ENCODE peak calls at places on chromosomes 1 and 21, in eight cellular contexts. G, U, F, C, H, I, D and L are unnamed samples.

GRCh38 chr1:67642694-67643093 is 42.3 kb upstream of the GADD45A start:
- DNase-seq in G (no peak), U (no peak), F (no peak), C (no peak), H (no peak), I (no peak), D (no peak), L (no peak)

GRCh38 chr1:247054992-247055415 is 23.6 kb downstream of the ZNF670 start:
- DNase-seq in G (no peak), U (no peak), F (no peak), C (no peak), H (no peak), I (peak; percentile 41), D (peak; percentile 76), L (no peak)

GRCh38 chr1:81803423-81804103 is 2.8 kb downstream of the ADGRL2 start:
- DNase-seq in G (no peak), U (peak; percentile 67), F (no peak), C (no peak), H (no peak), I (no peak), D (no peak), L (no peak)

GRCh38 chr1:52157582-52157981 is 15.7 kb downstream of the ZFYVE9 start:
- DNase-seq in G (no peak), U (no peak), F (no peak), C (no peak), H (no peak), I (no peak), D (no peak), L (no peak)

GRCh38 chr1:41622402-41622801 is 137.9 kb upstream of the EDN2 start:
- DNase-seq in G (no peak), U (no peak), F (no peak), C (no peak), H (no peak), I (no peak), D (no peak), L (no peak)

GRCh38 chr1:14519976-14520375 is 78.5 kb upstream of the KAZN start:
- DNase-seq in G (no peak), U (no peak), F (no peak), C (no peak), H (no peak), I (no peak), D (no peak), L (no peak)

GRCh38 chr1:248892590-248892989 is 13.4 kb upstream of the PGBD2 start:
- DNase-seq in G (no peak), U (no peak), F (no peak), C (no peak), H (peak; percentile 16), I (no peak), D (peak; percentile 57), L (no peak)

GRCh38 chr1:43454270-43455011 is 710 bp upstream of the HYI start:
- DNase-seq in G (peak; percentile 85), U (peak; percentile 97), F (peak; percentile 71), C (no peak), H (peak; percentile 88), I (peak; percentile 83), D (peak; percentile 38), L (no peak)

GRCh38 chr1:9985001-9985400 is 12.0 kb upstream of the RBP7 start:
- DNase-seq in G (no peak), U (no peak), F (no peak), C (no peak), H (no peak), I (no peak), D (no peak), L (no peak)

GRCh38 chr1:36516372-36517018 is 33.8 kb upstream of the CSF3R start:
- DNase-seq in G (no peak), U (peak; percentile 86), F (peak; percentile 59), C (peak; percentile 41), H (peak; percentile 24), I (peak; percentile 67), D (peak; percentile 89), L (peak; percentile 90)

GRCh38 chr1:28190337-28190979 is 14.0 kb upstream of the PTAFR start:
- DNase-seq in G (no peak), U (no peak), F (no peak), C (no peak), H (no peak), I (no peak), D (no peak), L (no peak)

GRCh38 chr1:158203693-158204457 is 23.2 kb downstream of the CD1D start:
- DNase-seq in G (no peak), U (peak; percentile 85), F (no peak), C (peak; percentile 33), H (no peak), I (no peak), D (peak; percentile 71), L (no peak)

GRCh38 chr21:41446571-41446970 is 20.5 kb downstream of the MX1 start:
- DNase-seq in G (peak; percentile 3), U (no peak), F (no peak), C (no peak), H (no peak), I (no peak), D (no peak), L (no peak)

GRCh38 chr21:40730051-40730760 is 116.8 kb downstream of the DSCAM start:
- DNase-seq in G (no peak), U (no peak), F (no peak), C (no peak), H (no peak), I (no peak), D (no peak), L (no peak)

GRCh38 chr1:180309338-180309737 is 79.3 kb downstream of the LHX4 start:
- DNase-seq in G (no peak), U (no peak), F (no peak), C (no peak), H (no peak), I (no peak), D (no peak), L (no peak)

GRCh38 chr1:169119405-169119804 is 12.9 kb downstream of the ATP1B1 start:
- DNase-seq in G (no peak), U (no peak), F (no peak), C (no peak), H (no peak), I (no peak), D (no peak), L (no peak)

GRCh38 chr1:221827307-221827642 is 85.4 kb upstream of the DUSP10 start:
- DNase-seq in G (no peak), U (no peak), F (no peak), C (no peak), H (no peak), I (no peak), D (no peak), L (no peak)

GRCh38 chr1:114485286-114485685 is 25.7 kb downstream of the TRIM33 start:
- DNase-seq in G (no peak), U (no peak), F (no peak), C (no peak), H (no peak), I (no peak), D (no peak), L (no peak)

GRCh38 chr1:114479134-114479533 is 31.9 kb downstream of the TRIM33 start:
- DNase-seq in G (no peak), U (no peak), F (no peak), C (no peak), H (no peak), I (no peak), D (no peak), L (no peak)

DNA sequence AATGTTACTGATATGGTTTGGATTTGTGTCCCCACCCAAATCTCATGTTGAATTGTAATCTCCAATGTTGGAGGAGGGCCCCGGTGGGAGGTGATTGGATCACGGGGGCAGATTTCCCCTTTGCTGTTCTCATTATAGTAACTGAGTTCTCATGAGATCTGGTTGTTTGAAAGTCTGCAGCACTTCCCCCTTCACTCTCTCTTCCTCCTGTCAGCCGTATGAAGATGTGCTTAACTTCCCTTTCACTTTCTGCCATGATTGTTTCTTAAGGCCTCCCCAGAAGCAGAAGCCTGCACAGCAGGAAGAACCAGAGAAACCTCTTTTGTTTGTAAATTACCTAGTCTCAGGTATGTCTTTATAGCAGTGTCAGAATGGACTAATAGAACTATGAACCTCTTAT is 28.4 kb downstream of the TRIM33 start:
- DNase-seq in G (no peak), U (peak; percentile 21), F (no peak), C (no peak), H (no peak), I (no peak), D (no peak), L (peak; percentile 78)
- TF ChIP-seq POLR2AphosphoS5 in G (no peak), U (no peak), F (no peak), C (no peak), H (no peak), I (no peak), D (no peak), L (no peak)

DNA sequence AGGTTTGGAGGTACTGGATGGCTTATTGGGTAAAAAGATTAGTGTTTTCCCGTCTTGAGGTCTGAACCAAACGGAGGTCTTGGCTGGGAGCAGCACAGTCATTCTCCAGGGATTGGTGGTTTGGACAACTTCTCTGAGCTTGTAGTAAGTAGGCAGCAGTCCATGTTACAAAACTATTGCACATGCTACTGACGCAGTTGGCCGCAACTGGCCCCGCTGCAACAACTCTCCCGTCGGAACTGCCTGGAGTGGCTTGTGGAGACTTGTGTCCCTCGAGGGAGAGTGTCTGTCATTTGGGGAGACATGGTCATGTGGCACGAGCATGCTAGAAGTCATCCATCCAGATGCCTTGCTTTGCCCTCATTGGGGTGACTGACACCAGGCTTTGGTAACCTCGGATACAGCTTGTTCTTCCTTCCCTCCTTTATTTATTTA is 276.0 kb downstream of the TM2D1 start:
- DNase-seq in G (peak; percentile 93), U (no peak), F (no peak), C (no peak), H (peak; percentile 37), I (no peak), D (no peak), L (no peak)
- H3K27ac ChIP-seq in G (peak overlapping the region; percentile 79), U (no peak overlapping the region), F (peak overlapping the region; percentile 81), C (no peak overlapping the region), H (peak overlapping the region; percentile 82), I (no peak overlapping the region), D (no peak overlapping the region), L (no peak overlapping the region)

DNA sequence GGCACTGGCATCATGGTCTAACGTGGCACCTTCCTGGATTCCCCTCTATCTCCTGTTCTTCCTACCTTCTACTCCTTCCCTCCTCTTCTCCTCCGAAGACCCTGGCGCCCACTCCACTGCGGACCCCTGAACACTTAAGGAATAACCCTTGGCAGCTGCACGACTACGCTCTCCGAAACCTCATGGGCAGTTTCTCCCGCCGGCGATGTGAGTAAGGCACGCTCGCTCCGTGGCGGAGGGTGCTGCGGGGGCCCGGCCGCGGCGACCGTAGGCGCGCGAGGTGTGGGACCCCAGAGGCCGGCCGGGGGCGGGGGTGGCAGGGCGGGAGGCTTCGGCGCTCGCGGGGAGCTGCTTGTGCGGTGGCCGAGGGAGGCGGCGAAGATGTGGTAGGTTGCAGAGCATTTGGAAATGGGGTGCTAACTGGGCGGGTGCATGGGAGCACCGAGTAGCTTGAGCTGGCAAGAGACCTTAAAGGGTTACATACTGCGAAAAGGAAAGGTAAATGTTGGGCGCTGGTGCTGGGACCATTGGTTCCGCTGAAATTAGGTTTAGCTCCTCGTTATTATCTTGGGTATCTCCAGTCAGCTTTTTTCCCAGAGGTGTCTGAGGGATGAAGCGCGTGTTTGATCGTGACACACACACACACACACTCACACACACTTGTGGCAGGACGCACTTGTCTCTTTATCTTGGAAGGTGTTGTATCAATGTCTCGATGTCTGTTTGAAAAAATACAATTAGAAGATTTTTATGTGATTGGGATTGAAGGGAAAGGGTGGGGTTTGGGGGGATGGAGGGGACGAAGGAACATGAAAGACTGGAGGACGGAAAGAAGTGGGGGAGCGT is 936 bp downstream of the LRRC7 start:
- DNase-seq in G (no peak), U (peak; percentile 37), F (no peak), C (no peak), H (no peak), I (no peak), D (peak; percentile 13), L (no peak)
- H3K4me3 ChIP-seq in G (peak overlapping the region; percentile 62), U (peak overlapping the region; percentile 78), F (peak overlapping the region; percentile 42), C (no peak overlapping the region), H (peak overlapping the region; percentile 58), I (peak overlapping the region; percentile 50), D (peak overlapping the region; percentile 44), L (peak overlapping the region; percentile 40)

GRCh38 chr1:8314346-8315280 is 3.3 kb upstream of the SLC45A1 start:
- DNase-seq in G (no peak), U (peak; percentile 90), F (peak; percentile 84), C (peak; percentile 79), H (peak; percentile 85), I (peak; percentile 83), D (peak; percentile 75), L (peak; percentile 82)
- TF ChIP-seq POLR2AphosphoS5 in G (no peak), U (no peak), F (no peak), C (peak; percentile 50), H (no peak), I (no peak), D (no peak), L (peak; percentile 32)